ENCODE peak calls at places on chromosomes 2 and 18, in five cellular contexts. One of them, this sample, is unnamed.

GRCh38 chr2:15866563-15867193 is 73.7 kb upstream of the MYCN start:
- DNase-seq in stimulated activated CD8-positive, alpha-beta memory T cell treated with anti-CD3 and anti-CD28 coated beads, Interleukin-15, amount 100 ng/mL, for 24 hours: no peak
- DNase-seq in fibroblast of the conjunctiva: no peak
- DNase-seq in progenitor cell of endocrine pancreas: no peak
- DNase-seq in naive thymus-derived CD4-positive, alpha-beta T cell: no peak
- DNase-seq in this sample: no peak

GRCh38 chr2:207503234-207503633 is 26.5 kb upstream of the CREB1 start:
- DNase-seq in stimulated activated CD8-positive, alpha-beta memory T cell treated with anti-CD3 and anti-CD28 coated beads, Interleukin-15, amount 100 ng/mL, for 24 hours: no peak
- DNase-seq in fibroblast of the conjunctiva: peak
- DNase-seq in progenitor cell of endocrine pancreas: no peak
- DNase-seq in naive thymus-derived CD4-positive, alpha-beta T cell: no peak
- DNase-seq in this sample: no peak

GRCh38 chr2:6081542-6081872 is 389.3 kb downstream of the SOX11 start:
- DNase-seq in stimulated activated CD8-positive, alpha-beta memory T cell treated with anti-CD3 and anti-CD28 coated beads, Interleukin-15, amount 100 ng/mL, for 24 hours: no peak
- DNase-seq in fibroblast of the conjunctiva: no peak
- DNase-seq in progenitor cell of endocrine pancreas: no peak
- DNase-seq in naive thymus-derived CD4-positive, alpha-beta T cell: no peak
- DNase-seq in this sample: no peak

GRCh38 chr18:22324191-22325131 is 93.3 kb downstream of the CTAGE1 start:
- DNase-seq in stimulated activated CD8-positive, alpha-beta memory T cell treated with anti-CD3 and anti-CD28 coated beads, Interleukin-15, amount 100 ng/mL, for 24 hours: no peak
- DNase-seq in fibroblast of the conjunctiva: no peak
- DNase-seq in progenitor cell of endocrine pancreas: peak
- DNase-seq in naive thymus-derived CD4-positive, alpha-beta T cell: no peak
- DNase-seq in this sample: no peak

GRCh38 chr18:23529597-23529996 is 26.3 kb downstream of the RMC1 start:
- DNase-seq in stimulated activated CD8-positive, alpha-beta memory T cell treated with anti-CD3 and anti-CD28 coated beads, Interleukin-15, amount 100 ng/mL, for 24 hours: no peak
- DNase-seq in fibroblast of the conjunctiva: no peak
- DNase-seq in progenitor cell of endocrine pancreas: no peak
- DNase-seq in naive thymus-derived CD4-positive, alpha-beta T cell: no peak
- DNase-seq in this sample: no peak

GRCh38 chr2:222451270-222451674 is 26.9 kb downstream of the SGPP2 start:
- DNase-seq in stimulated activated CD8-positive, alpha-beta memory T cell treated with anti-CD3 and anti-CD28 coated beads, Interleukin-15, amount 100 ng/mL, for 24 hours: no peak
- DNase-seq in fibroblast of the conjunctiva: no peak
- DNase-seq in progenitor cell of endocrine pancreas: no peak
- DNase-seq in naive thymus-derived CD4-positive, alpha-beta T cell: no peak
- DNase-seq in this sample: no peak

GRCh38 chr2:105521176-105521575 is 122.3 kb upstream of the FHL2 start:
- DNase-seq in stimulated activated CD8-positive, alpha-beta memory T cell treated with anti-CD3 and anti-CD28 coated beads, Interleukin-15, amount 100 ng/mL, for 24 hours: no peak
- DNase-seq in fibroblast of the conjunctiva: no peak
- DNase-seq in progenitor cell of endocrine pancreas: no peak
- DNase-seq in naive thymus-derived CD4-positive, alpha-beta T cell: peak
- DNase-seq in this sample: no peak

GRCh38 chr2:223644116-223644515 is 42.0 kb upstream of the SCG2 start:
- DNase-seq in stimulated activated CD8-positive, alpha-beta memory T cell treated with anti-CD3 and anti-CD28 coated beads, Interleukin-15, amount 100 ng/mL, for 24 hours: no peak
- DNase-seq in fibroblast of the conjunctiva: no peak
- DNase-seq in progenitor cell of endocrine pancreas: no peak
- DNase-seq in naive thymus-derived CD4-positive, alpha-beta T cell: no peak
- DNase-seq in this sample: no peak

This sample was measured in non-pigmented ciliary epithelial cell.